ENCODE peak calls at places on chromosomes 7 and 10, in nine cellular contexts. B is T-cell; K is Right ventricle myocardium inferior; H is T-helper 9 cell; D is T47D; A is NCI-H2081; T is NCI-H2029; L is stimulated activated CD4-positive, alpha-beta T cell treated with anti-CD3 and anti-CD28 coated beads, TNF-alpha, amount 100 ng/mL, for 4 hours; S is activated naive CD8-positive, alpha-beta T cell treated with anti-CD3 and anti-CD28 coated beads, Interleukin-2, amount 50 U/mL, for 24 hours. Q is an unnamed sample.

GRCh38 chr10:8396675-8397074 is 342.2 kb downstream of the GATA3 start:
- DNase-seq in S (no peak), B (no peak), H (no peak), D (no peak), L (no peak), K (no peak), T (no peak), A (no peak), Q (peak; percentile 11)

GRCh38 chr10:91689731-91690168 is 56.9 kb upstream of the PPP1R3C start:
- DNase-seq in B (no peak), L (no peak), K (no peak), H (no peak), S (no peak), D (no peak), T (no peak), A (no peak), Q (peak; percentile 42)

GRCh38 chr7:22549667-22550513 is 49.9 kb upstream of the STEAP1B start:
- DNase-seq in A (peak; percentile 65), B (no peak), S (peak; percentile 32), H (peak; percentile 26), K (no peak), D (peak; percentile 44), L (no peak), T (peak; percentile 48), Q (no peak)

GRCh38 chr10:117537436-117537903 is 5.1 kb upstream of the EMX2 start:
- DNase-seq in B (no peak), S (no peak), D (no peak), L (no peak), H (no peak), K (no peak), T (no peak), A (no peak), Q (peak; percentile 42)

GRCh38 chr10:70765794-70766594 is 19.2 kb downstream of the TBATA start:
- DNase-seq in S (no peak), H (no peak), B (no peak), L (no peak), T (no peak), K (no peak), A (no peak), D (no peak), Q (no peak)

GRCh38 chr10:100307716-100308115 is 21.2 kb upstream of the BLOC1S2 start:
- DNase-seq in T (no peak), S (no peak), L (no peak), B (no peak), D (no peak), K (no peak), A (no peak), H (no peak), Q (peak; percentile 63)

GRCh38 chr7:24587853-24588252 is 14.6 kb downstream of the PALS2 start:
- DNase-seq in D (peak; percentile 70), B (peak; percentile 49), T (no peak), A (peak; percentile 51), S (peak; percentile 26), K (no peak), H (peak; percentile 30), L (no peak), Q (peak; percentile 30)

GRCh38 chr7:70631732-70632131 is 500.2 kb upstream of the GALNT17 start:
- DNase-seq in S (no peak), T (no peak), K (no peak), D (no peak), H (no peak), A (peak; percentile 57), B (no peak), L (no peak), Q (no peak)

GRCh38 chr10:119691726-119692125 is 34.1 kb upstream of the INPP5F start:
- DNase-seq in S (no peak), H (no peak), D (no peak), T (no peak), B (no peak), L (no peak), A (no peak), K (no peak), Q (no peak)

GRCh38 chr10:75424553-75424952 is 6.9 kb upstream of the LRMDA start:
- DNase-seq in K (no peak), T (no peak), A (no peak), S (no peak), H (no peak), D (no peak), B (no peak), L (no peak), Q (no peak)

GRCh38 chr7:95045236-95045923 is 138.0 kb downstream of the PPP1R9A start:
- DNase-seq in H (no peak), L (no peak), T (no peak), S (no peak), B (no peak), A (peak; percentile 59), K (no peak), D (peak; percentile 60), Q (peak; percentile 36)

GRCh38 chr7:136953386-136953785 is 84.9 kb downstream of the CHRM2 start:
- DNase-seq in B (no peak), D (no peak), S (no peak), H (no peak), L (no peak), A (no peak), T (no peak), K (no peak), Q (peak; percentile 73)

GRCh38 chr10:119211625-119212441 is 4.5 kb downstream of the GRK5 start:
- DNase-seq in K (no peak), S (no peak), D (no peak), A (no peak), L (no peak), B (no peak), H (no peak), T (no peak), Q (peak; percentile 54)

GRCh38 chr10:47179291-47179647 is 120.7 kb upstream of the GDF10 start:
- DNase-seq in A (no peak), T (no peak), B (no peak), K (no peak), L (no peak), S (no peak), D (no peak), H (no peak), Q (no peak)

GRCh38 chr7:31710171-31710570 is 23.2 kb downstream of the PPP1R17 start:
- DNase-seq in K (no peak), H (no peak), A (peak; percentile 50), S (no peak), B (no peak), T (no peak), D (no peak), L (no peak), Q (no peak)

GRCh38 chr7:141701489-141702046 is 398 bp downstream of the DENND11 start:
- DNase-seq in A (peak; percentile 56), H (peak; percentile 69), S (peak; percentile 70), B (peak; percentile 76), K (peak; percentile 74), T (peak; percentile 12), L (peak; percentile 35), D (no peak), Q (peak; percentile 16)

GRCh38 chr7:43669286-43670081 is 59.8 kb downstream of the COA1 start:
- DNase-seq in D (no peak), L (peak; percentile 56), T (no peak), B (peak; percentile 66), S (peak; percentile 77), K (no peak), H (peak; percentile 64), A (no peak), Q (peak; percentile 47)

GRCh38 chr10:72682626-72683025 is 9.3 kb upstream of the MCU start:
- DNase-seq in A (no peak), S (no peak), D (no peak), B (no peak), H (no peak), K (no peak), T (no peak), L (no peak), Q (peak; percentile 13)

GRCh38 chr7:14835399-14835798 is 67.2 kb downstream of the DGKB start:
- DNase-seq in T (peak; percentile 72), K (no peak), H (no peak), S (no peak), A (peak; percentile 99), D (no peak), L (no peak), B (no peak), Q (no peak)

GRCh38 chr7:91852263-91852741 is 28.2 kb downstream of the MTERF1 start:
- DNase-seq in A (no peak), T (no peak), D (peak; percentile 9), H (no peak), L (no peak), B (no peak), S (no peak), K (no peak), Q (peak; percentile 35)

GRCh38 chr10:79069325-79070090 is 742 bp downstream of the ZMIZ1 start:
- DNase-seq in D (no peak), K (peak; percentile 89), B (no peak), L (peak; percentile 45), A (peak; percentile 9), H (peak; percentile 21), S (peak; percentile 56), T (no peak), Q (peak; percentile 60)

GRCh38 chr7:75565129-75565528 is 73.0 kb downstream of the SPDYE5 start:
- DNase-seq in D (peak; percentile 99), H (no peak), T (no peak), L (no peak), S (no peak), B (no peak), A (no peak), K (no peak), Q (peak; percentile 96)

GRCh38 chr10:11353229-11353896 is 258.1 kb downstream of the USP6NL start:
- DNase-seq in H (no peak), D (no peak), B (no peak), K (no peak), S (no peak), L (no peak), T (no peak), A (no peak), Q (no peak)

GRCh38 chr7:92840309-92840708 is 3.9 kb upstream of the CDK6 start:
- DNase-seq in K (no peak), D (no peak), L (no peak), B (no peak), H (no peak), S (no peak), T (no peak), A (no peak), Q (no peak)

GRCh38 chr7:156947120-156947843 is 2.2 kb upstream of the NOM1 start:
- DNase-seq in D (peak; percentile 74), A (no peak), L (no peak), T (no peak), H (no peak), S (no peak), B (no peak), K (no peak), Q (no peak)

GRCh38 chr10:52469970-52470705 is 156.1 kb downstream of the DKK1 start:
- DNase-seq in L (no peak), B (no peak), D (no peak), S (no peak), A (no peak), H (no peak), K (no peak), T (no peak), Q (no peak)

GRCh38 chr10:99996934-99997648 is 12.7 kb downstream of the DNMBP start:
- DNase-seq in L (no peak), H (no peak), A (no peak), D (peak; percentile 51), K (no peak), S (no peak), B (no peak), T (no peak), Q (peak; percentile 62)

GRCh38 chr10:32489158-32489557 is 43.2 kb downstream of the CCDC7 start:
- DNase-seq in D (peak; percentile 5), B (no peak), K (no peak), S (no peak), A (no peak), H (no peak), L (no peak), T (no peak), Q (no peak)

GRCh38 chr10:5323446-5323845 is 41.3 kb upstream of the UCN3 start:
- DNase-seq in H (no peak), T (no peak), A (no peak), K (no peak), D (peak; percentile 40), L (no peak), S (no peak), B (no peak), Q (no peak)

GRCh38 chr7:151745706-151746105 is 131.2 kb downstream of the PRKAG2 start:
- DNase-seq in H (no peak), L (no peak), S (no peak), B (no peak), A (no peak), D (no peak), K (no peak), T (no peak), Q (no peak)

GRCh38 chr10:98269435-98269912 is 1.5 kb upstream of the LOXL4 start:
- DNase-seq in B (no peak), S (no peak), A (no peak), L (no peak), T (peak; percentile 39), K (peak; percentile 87), D (peak; percentile 63), H (no peak), Q (peak; percentile 68)

Q was measured in choroid plexus epithelial cell.